ENCODE peak calls at places on chromosome 1, in five cellular contexts. E is neural progenitor cell, N is fibroblast of lung, W is prostate gland, K is cardiac muscle cell. Z is an unnamed sample.
A peak's percentile ranks its signal among the peaks of the same experiment; 100 is the strongest.

GRCh38 chr1:205748398-205749093 is 1.4 kb downstream of the NUCKS1 start:
- DNase-seq in E (peak; percentile 64), N (peak; percentile 86), W (peak; percentile 33), K (peak; percentile 45), Z (peak; percentile 30)

GRCh38 chr1:97379387-97380075 is 541.3 kb downstream of the DPYD start:
- DNase-seq in E (no peak), N (peak; percentile 71), W (no peak), K (no peak), Z (no peak)

GRCh38 chr1:152970495-152970894 is at the start of gene SPRR4:
- DNase-seq in E (no peak), N (no peak), W (no peak), K (no peak), Z (no peak)

GRCh38 chr1:6259491-6260362 is 1.2 kb downstream of the GPR153 start:
- DNase-seq in E (peak; percentile 94), N (peak; percentile 81), W (peak; percentile 77), K (peak; percentile 78), Z (peak; percentile 89)

GRCh38 chr1:214537219-214537618 is 14.2 kb downstream of the PTPN14 start:
- DNase-seq in E (no peak), N (peak; percentile 67), W (no peak), K (no peak), Z (no peak)

GRCh38 chr1:220326578-220326977 is 54.3 kb upstream of the RAB3GAP2 start:
- DNase-seq in E (no peak), N (no peak), W (no peak), K (no peak), Z (no peak)

GRCh38 chr1:93448292-93448982 is 519 bp downstream of the FNBP1L start:
- DNase-seq in E (peak; percentile 90), N (no peak), W (peak; percentile 45), K (peak; percentile 53), Z (peak; percentile 81)

GRCh38 chr1:218674280-218674773 is 329.2 kb downstream of the TGFB2 start:
- DNase-seq in E (peak; percentile 88), N (peak; percentile 69), W (no peak), K (peak; percentile 91), Z (no peak)

GRCh38 chr1:177907000-177907399 is 62.9 kb downstream of the SEC16B start:
- DNase-seq in E (no peak), N (no peak), W (no peak), K (no peak), Z (no peak)

GRCh38 chr1:48916121-48917069 is 139.7 kb upstream of the BEND5 start:
- DNase-seq in E (peak; percentile 69), N (peak; percentile 71), W (no peak), K (peak; percentile 23), Z (no peak)

GRCh38 chr1:87334351-87335174 is 5.9 kb downstream of the LMO4 start:
- DNase-seq in E (peak; percentile 83), N (peak; percentile 42), W (no peak), K (peak; percentile 60), Z (peak; percentile 39)

GRCh38 chr1:50852889-50853288 is 107.2 kb downstream of the FAF1 start:
- DNase-seq in E (no peak), N (no peak), W (no peak), K (no peak), Z (no peak)

GRCh38 chr1:200921571-200922110 is 26.9 kb downstream of the INAVA start:
- DNase-seq in E (peak; percentile 61), N (no peak), W (no peak), K (no peak), Z (no peak)

GRCh38 chr1:47757226-47757975 is 239.8 kb downstream of the TRABD2B start:
- DNase-seq in E (no peak), N (no peak), W (no peak), K (no peak), Z (no peak)

GRCh38 chr1:16015960-16016901 is 1.6 kb downstream of the HSPB7 start:
- DNase-seq in E (no peak), N (no peak), W (no peak), K (peak; percentile 60), Z (no peak)

GRCh38 chr1:161307230-161307768 is 2.5 kb downstream of the MPZ start:
- DNase-seq in E (no peak), N (peak; percentile 58), W (no peak), K (no peak), Z (no peak)

DNA sequence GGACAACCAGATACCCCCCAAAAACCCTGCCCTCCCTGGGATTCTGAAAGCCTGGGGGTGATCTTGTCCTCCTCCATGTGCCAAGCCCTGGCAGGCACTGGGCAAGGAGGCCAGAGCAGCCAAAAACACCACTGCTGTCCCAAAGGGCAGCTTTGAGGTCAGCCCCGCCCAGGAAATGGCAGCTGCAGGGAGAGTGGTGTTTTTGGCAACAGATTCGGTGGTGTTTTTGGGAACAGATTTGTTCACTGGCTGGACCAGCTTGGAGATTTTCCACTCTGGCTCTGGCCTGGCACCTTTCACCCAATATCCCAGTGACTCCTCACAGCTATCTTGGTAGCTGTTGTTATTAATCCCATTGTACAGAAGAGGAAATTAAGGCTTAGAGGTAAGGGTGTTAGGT is 34.7 kb downstream of the LRP8 start:
- DNase-seq in E (no peak), N (peak; percentile 63), W (no peak), K (no peak), Z (no peak)
- H3K4me1 ChIP-seq in E (peaks cover 70% of the 10 kb centered on the region), N (peaks cover 5% of the 10 kb centered on the region), W (peaks cover 7% of the 10 kb centered on the region), K (peaks cover 32% of the 10 kb centered on the region), Z (no peaks in the 10 kb centered on the region)

DNA sequence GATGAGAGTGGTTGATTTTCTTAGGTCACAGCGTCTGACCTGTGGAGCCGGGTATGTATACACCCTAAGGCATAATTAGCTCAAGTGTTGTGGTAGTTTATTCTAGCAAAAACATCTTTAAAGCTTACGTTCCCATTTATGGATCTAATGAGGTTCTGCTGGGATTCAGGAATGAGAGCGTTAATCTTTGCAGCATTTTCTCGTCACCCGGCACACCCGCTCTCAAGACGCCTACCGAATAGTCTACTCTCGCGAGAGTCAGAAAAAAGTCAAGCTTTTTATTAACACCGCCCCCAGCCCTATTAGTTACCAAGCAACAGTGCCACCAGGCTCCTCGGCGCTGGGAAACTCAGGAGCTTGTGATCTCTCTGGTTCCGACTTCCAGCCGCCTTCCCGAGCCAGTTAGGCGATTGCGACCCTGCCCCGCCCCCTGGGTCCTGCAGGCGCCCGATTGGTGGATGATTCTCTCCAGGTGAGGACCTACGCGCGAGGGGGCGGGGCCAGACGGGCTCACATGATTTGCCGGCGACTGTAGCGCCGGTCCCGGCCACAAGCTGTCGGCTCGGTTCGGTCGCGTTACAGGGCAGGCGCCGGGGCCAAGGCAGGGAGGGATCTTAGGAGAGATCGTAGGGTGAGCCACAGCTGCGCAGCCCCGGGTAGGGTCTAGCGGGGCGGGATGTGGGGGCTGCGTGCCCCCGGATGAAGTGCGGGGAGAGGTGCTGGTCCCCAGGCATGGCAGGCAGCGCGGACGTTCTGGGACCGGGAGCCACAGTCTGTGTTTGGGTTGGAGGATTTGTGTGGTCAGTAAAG is at the start of gene PFKFB2:
- DNase-seq in E (peak; percentile 99), N (peak; percentile 95), W (peak; percentile 100), K (peak; percentile 100), Z (peak; percentile 100)
- TF ChIP-seq CTCF in E (peak; percentile 6), N (peak; percentile 4), W (no peak), K (no peak), Z (no peak)

DNA sequence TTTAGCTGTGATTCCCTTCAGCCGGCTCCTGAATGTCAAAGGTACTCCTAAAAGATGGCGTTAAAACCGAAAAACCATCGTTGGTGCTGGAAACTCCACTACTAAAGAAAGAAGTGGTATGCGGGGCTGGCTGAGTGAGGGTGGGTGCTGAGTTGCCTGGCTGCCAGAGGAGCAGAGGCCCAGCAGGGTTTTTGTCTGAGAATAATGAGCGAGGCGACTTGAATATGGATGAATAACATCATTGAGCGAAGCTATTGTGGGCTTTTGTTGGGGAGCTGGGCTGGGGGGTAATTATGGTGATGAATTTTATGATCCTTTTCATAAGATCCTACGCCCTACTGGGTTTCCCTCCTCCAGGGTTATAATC is 1.9 kb downstream of the PDPN start:
- DNase-seq in E (peak; percentile 60), N (no peak), W (no peak), K (no peak), Z (no peak)
- H3K4me3 ChIP-seq in E (peak overlapping the region; percentile 23), N (no peak overlapping the region), W (no peak overlapping the region), K (no peak overlapping the region), Z (no peak overlapping the region)

GRCh38 chr1:25701030-25701785 is 84.6 kb downstream of the MAN1C1 start:
- DNase-seq in E (no peak), N (no peak), W (no peak), K (no peak), Z (no peak)
- H3K4me1 ChIP-seq in E (peaks cover 61% of the 10 kb centered on the region), N (peaks cover 18% of the 10 kb centered on the region), W (peaks cover 3% of the 10 kb centered on the region), K (peaks cover 86% of the 10 kb centered on the region), Z (no peaks in the 10 kb centered on the region)

GRCh38 chr1:10103193-10103592 is 70.4 kb downstream of the UBE4B start:
- DNase-seq in E (no peak), N (no peak), W (no peak), K (no peak), Z (no peak)

GRCh38 chr1:10105484-10105883 is 72.7 kb downstream of the UBE4B start:
- DNase-seq in E (no peak), N (no peak), W (no peak), K (no peak), Z (peak; percentile 67)

GRCh38 chr1:10104844-10105243 is 72.1 kb downstream of the UBE4B start:
- DNase-seq in E (no peak), N (no peak), W (no peak), K (no peak), Z (no peak)

GRCh38 chr1:10106241-10106640 is 73.5 kb downstream of the UBE4B start:
- DNase-seq in E (no peak), N (no peak), W (no peak), K (no peak), Z (no peak)

DNA sequence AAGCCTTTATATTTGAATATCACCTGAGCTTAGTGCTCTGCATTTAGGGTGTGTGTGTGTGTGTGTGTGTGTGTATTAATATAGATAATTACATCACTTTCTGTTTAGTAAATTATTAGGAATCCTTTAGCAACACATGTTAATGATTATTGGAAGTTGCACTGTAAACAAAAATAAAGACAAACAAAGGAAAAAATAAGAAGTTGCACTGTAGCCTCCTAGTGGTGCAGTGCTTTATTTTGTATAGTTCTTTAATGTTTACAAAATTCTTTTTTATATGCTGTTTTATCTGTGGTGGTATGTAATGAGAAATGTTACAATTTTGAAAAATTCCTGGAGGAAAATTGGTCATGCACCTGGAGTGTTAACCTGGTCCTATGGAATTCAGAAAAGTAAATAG is 69.2 kb downstream of the UBE4B start:
- DNase-seq in E (no peak), N (no peak), W (no peak), K (no peak), Z (no peak)
- TF ChIP-seq CTCF in E (no peak), N (peak; percentile 19), W (no peak), K (peak; percentile 6), Z (no peak)

DNA sequence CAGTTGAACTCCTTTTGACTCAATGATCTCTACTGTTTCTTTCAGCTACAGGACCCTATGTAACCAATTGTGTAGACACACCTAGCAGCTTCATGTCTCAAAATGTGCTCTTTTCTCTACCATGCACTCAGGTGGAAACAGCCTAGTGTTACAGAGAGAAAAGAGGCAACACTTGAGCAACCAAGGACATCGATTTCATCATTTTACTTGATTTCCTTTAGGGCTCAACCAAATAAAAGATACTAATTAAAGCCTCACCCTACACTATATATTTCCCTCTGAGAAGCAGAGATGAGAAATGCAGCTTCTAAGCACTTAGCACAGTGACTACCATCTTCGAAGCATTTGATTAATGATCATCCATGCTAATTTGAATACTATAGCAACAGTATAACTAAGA is 55.1 kb downstream of the PTGER3 start:
- DNase-seq in E (no peak), N (no peak), W (no peak), K (no peak), Z (no peak)
- H3K4me3 ChIP-seq in E (no peak overlapping the region), N (no peak overlapping the region), W (no peak overlapping the region), K (no peak overlapping the region), Z (no peak overlapping the region)

GRCh38 chr1:45522324-45523104 is 830 bp upstream of the PRDX1 start:
- DNase-seq in E (no peak), N (no peak), W (no peak), K (no peak), Z (no peak)
- H3K4me1 ChIP-seq in E (peaks cover 23% of the 10 kb centered on the region), N (peaks cover 6% of the 10 kb centered on the region), W (no peaks in the 10 kb centered on the region), K (peaks cover 34% of the 10 kb centered on the region), Z (peaks cover 12% of the 10 kb centered on the region)

GRCh38 chr1:210696709-210697108 is 368.0 kb downstream of the HHAT start:
- DNase-seq in E (no peak), N (no peak), W (no peak), K (no peak), Z (no peak)
- TF ChIP-seq CTCF in E (no peak), N (no peak), W (no peak), K (no peak), Z (no peak)